ENCODE peak calls at places on chromosomes 5 and 9, in eight cellular contexts. One of them, this sample, is unnamed.

GRCh38 chr9:121483049-121483448 is 16.6 kb downstream of the GGTA1 start:
- DNase-seq in GDM1: no peak
- DNase-seq in HS-5: peak; percentile 3
- DNase-seq in globus pallidus: peak; percentile 24
- DNase-seq in stimulated activated CD4-positive, alpha-beta T cell treated with anti-CD3 and anti-CD28 coated beads, Interleukin-12 subunit alpha, Interleukin-12 subunit beta, amount 100 ng/mL, for 48 hours: no peak
- DNase-seq in right lobe of liver: no peak
- DNase-seq in activated T-cell treated with anti-CD3 and anti-CD28 coated beads, Interleukin-2, amount 50 U/mL, for 48 hours: no peak
- DNase-seq in AG10803: no peak
- DNase-seq in this sample: no peak

GRCh38 chr9:71901695-71902094 is 9.3 kb downstream of the ABHD17B start:
- DNase-seq in GDM1: no peak
- DNase-seq in HS-5: no peak
- DNase-seq in globus pallidus: no peak
- DNase-seq in stimulated activated CD4-positive, alpha-beta T cell treated with anti-CD3 and anti-CD28 coated beads, Interleukin-12 subunit alpha, Interleukin-12 subunit beta, amount 100 ng/mL, for 48 hours: no peak
- DNase-seq in right lobe of liver: no peak
- DNase-seq in activated T-cell treated with anti-CD3 and anti-CD28 coated beads, Interleukin-2, amount 50 U/mL, for 48 hours: no peak
- DNase-seq in AG10803: no peak
- DNase-seq in this sample: no peak

GRCh38 chr9:129748249-129748648 is 4.6 kb downstream of the PTGES start:
- DNase-seq in GDM1: no peak
- DNase-seq in HS-5: no peak
- DNase-seq in globus pallidus: no peak
- DNase-seq in stimulated activated CD4-positive, alpha-beta T cell treated with anti-CD3 and anti-CD28 coated beads, Interleukin-12 subunit alpha, Interleukin-12 subunit beta, amount 100 ng/mL, for 48 hours: no peak
- DNase-seq in right lobe of liver: no peak
- DNase-seq in activated T-cell treated with anti-CD3 and anti-CD28 coated beads, Interleukin-2, amount 50 U/mL, for 48 hours: no peak
- DNase-seq in AG10803: no peak
- DNase-seq in this sample: no peak

GRCh38 chr5:127849891-127850290 is 146.7 kb downstream of the CCDC192 start:
- DNase-seq in GDM1: no peak
- DNase-seq in HS-5: no peak
- DNase-seq in globus pallidus: no peak
- DNase-seq in stimulated activated CD4-positive, alpha-beta T cell treated with anti-CD3 and anti-CD28 coated beads, Interleukin-12 subunit alpha, Interleukin-12 subunit beta, amount 100 ng/mL, for 48 hours: no peak
- DNase-seq in right lobe of liver: no peak
- DNase-seq in activated T-cell treated with anti-CD3 and anti-CD28 coated beads, Interleukin-2, amount 50 U/mL, for 48 hours: no peak
- DNase-seq in AG10803: no peak
- DNase-seq in this sample: no peak

GRCh38 chr5:146962801-146963355 is 84.3 kb upstream of the PPP2R2B start:
- DNase-seq in GDM1: no peak
- DNase-seq in HS-5: peak; percentile 15
- DNase-seq in globus pallidus: no peak
- DNase-seq in stimulated activated CD4-positive, alpha-beta T cell treated with anti-CD3 and anti-CD28 coated beads, Interleukin-12 subunit alpha, Interleukin-12 subunit beta, amount 100 ng/mL, for 48 hours: no peak
- DNase-seq in right lobe of liver: no peak
- DNase-seq in activated T-cell treated with anti-CD3 and anti-CD28 coated beads, Interleukin-2, amount 50 U/mL, for 48 hours: no peak
- DNase-seq in AG10803: peak; percentile 40
- DNase-seq in this sample: no peak

GRCh38 chr9:115551396-115551795 is 433.4 kb upstream of the TNC start:
- DNase-seq in GDM1: no peak
- DNase-seq in HS-5: peak; percentile 13
- DNase-seq in globus pallidus: peak; percentile 35
- DNase-seq in stimulated activated CD4-positive, alpha-beta T cell treated with anti-CD3 and anti-CD28 coated beads, Interleukin-12 subunit alpha, Interleukin-12 subunit beta, amount 100 ng/mL, for 48 hours: no peak
- DNase-seq in right lobe of liver: no peak
- DNase-seq in activated T-cell treated with anti-CD3 and anti-CD28 coated beads, Interleukin-2, amount 50 U/mL, for 48 hours: no peak
- DNase-seq in AG10803: peak; percentile 76
- DNase-seq in this sample: no peak

GRCh38 chr9:83986223-83986622 is 5.6 kb downstream of the RMI1 start:
- DNase-seq in GDM1: no peak
- DNase-seq in HS-5: no peak
- DNase-seq in globus pallidus: no peak
- DNase-seq in stimulated activated CD4-positive, alpha-beta T cell treated with anti-CD3 and anti-CD28 coated beads, Interleukin-12 subunit alpha, Interleukin-12 subunit beta, amount 100 ng/mL, for 48 hours: no peak
- DNase-seq in right lobe of liver: no peak
- DNase-seq in activated T-cell treated with anti-CD3 and anti-CD28 coated beads, Interleukin-2, amount 50 U/mL, for 48 hours: no peak
- DNase-seq in AG10803: no peak
- DNase-seq in this sample: no peak

GRCh38 chr5:56699588-56699987 is 115.8 kb upstream of the MAP3K1 start:
- DNase-seq in GDM1: no peak
- DNase-seq in HS-5: no peak
- DNase-seq in globus pallidus: no peak
- DNase-seq in stimulated activated CD4-positive, alpha-beta T cell treated with anti-CD3 and anti-CD28 coated beads, Interleukin-12 subunit alpha, Interleukin-12 subunit beta, amount 100 ng/mL, for 48 hours: no peak
- DNase-seq in right lobe of liver: no peak
- DNase-seq in activated T-cell treated with anti-CD3 and anti-CD28 coated beads, Interleukin-2, amount 50 U/mL, for 48 hours: no peak
- DNase-seq in AG10803: no peak
- DNase-seq in this sample: no peak

GRCh38 chr5:145984072-145984471 is 47.7 kb downstream of the SH3RF2 start:
- DNase-seq in GDM1: peak; percentile 43
- DNase-seq in HS-5: no peak
- DNase-seq in globus pallidus: peak; percentile 29
- DNase-seq in stimulated activated CD4-positive, alpha-beta T cell treated with anti-CD3 and anti-CD28 coated beads, Interleukin-12 subunit alpha, Interleukin-12 subunit beta, amount 100 ng/mL, for 48 hours: no peak
- DNase-seq in right lobe of liver: no peak
- DNase-seq in activated T-cell treated with anti-CD3 and anti-CD28 coated beads, Interleukin-2, amount 50 U/mL, for 48 hours: no peak
- DNase-seq in AG10803: no peak
- DNase-seq in this sample: no peak

GRCh38 chr9:124450241-124450924 is at the start of gene ADGRD2:
- DNase-seq in GDM1: no peak
- DNase-seq in HS-5: no peak
- DNase-seq in globus pallidus: no peak
- DNase-seq in stimulated activated CD4-positive, alpha-beta T cell treated with anti-CD3 and anti-CD28 coated beads, Interleukin-12 subunit alpha, Interleukin-12 subunit beta, amount 100 ng/mL, for 48 hours: no peak
- DNase-seq in right lobe of liver: peak; percentile 55
- DNase-seq in activated T-cell treated with anti-CD3 and anti-CD28 coated beads, Interleukin-2, amount 50 U/mL, for 48 hours: peak; percentile 32
- DNase-seq in AG10803: peak; percentile 17
- DNase-seq in this sample: no peak

GRCh38 chr9:38180631-38181030 is 111.6 kb upstream of the SHB start:
- DNase-seq in GDM1: no peak
- DNase-seq in HS-5: no peak
- DNase-seq in globus pallidus: no peak
- DNase-seq in stimulated activated CD4-positive, alpha-beta T cell treated with anti-CD3 and anti-CD28 coated beads, Interleukin-12 subunit alpha, Interleukin-12 subunit beta, amount 100 ng/mL, for 48 hours: no peak
- DNase-seq in right lobe of liver: no peak
- DNase-seq in activated T-cell treated with anti-CD3 and anti-CD28 coated beads, Interleukin-2, amount 50 U/mL, for 48 hours: no peak
- DNase-seq in AG10803: no peak
- DNase-seq in this sample: no peak

GRCh38 chr5:135662683-135663082 is 83.9 kb upstream of the CXCL14 start:
- DNase-seq in GDM1: no peak
- DNase-seq in HS-5: no peak
- DNase-seq in globus pallidus: no peak
- DNase-seq in stimulated activated CD4-positive, alpha-beta T cell treated with anti-CD3 and anti-CD28 coated beads, Interleukin-12 subunit alpha, Interleukin-12 subunit beta, amount 100 ng/mL, for 48 hours: no peak
- DNase-seq in right lobe of liver: no peak
- DNase-seq in activated T-cell treated with anti-CD3 and anti-CD28 coated beads, Interleukin-2, amount 50 U/mL, for 48 hours: no peak
- DNase-seq in AG10803: no peak
- DNase-seq in this sample: no peak

This sample was measured in A549.